ENCODE peak calls at places on chromosomes 3 and 15, in seven cellular contexts. One of them, this sample, is unnamed.
A peak's percentile ranks its signal among the peaks of the same experiment; 100 is the strongest.

GRCh38 chr3:83928391-83928790 is 1030.4 kb upstream of the CADM2 start:
- DNase-seq in activated B cell treated with CpG ODN at 0.5 μM for 24 hours: no peak
- DNase-seq in cardiac fibroblast: no peak
- DNase-seq in cardiac muscle cell: no peak
- DNase-seq in psoas muscle: no peak
- DNase-seq in A549: peak; percentile 60
- DNase-seq in progenitor cell of endocrine pancreas: no peak
- DNase-seq in this sample: no peak

GRCh38 chr15:77075528-77075927 is 4.6 kb upstream of the TSPAN3 start:
- DNase-seq in cardiac muscle cell: no peak
- DNase-seq in A549: no peak
- DNase-seq in psoas muscle: no peak
- DNase-seq in activated B cell treated with CpG ODN at 0.5 μM for 24 hours: no peak
- DNase-seq in progenitor cell of endocrine pancreas: no peak
- DNase-seq in cardiac fibroblast: no peak
- DNase-seq in this sample: no peak

GRCh38 chr3:49839193-49839809 is 17.1 kb downstream of the TRAIP start:
- DNase-seq in cardiac fibroblast: peak; percentile 90
- DNase-seq in A549: peak; percentile 72
- DNase-seq in psoas muscle: peak; percentile 90
- DNase-seq in cardiac muscle cell: peak; percentile 89
- DNase-seq in progenitor cell of endocrine pancreas: peak; percentile 60
- DNase-seq in activated B cell treated with CpG ODN at 0.5 μM for 24 hours: peak; percentile 65
- DNase-seq in this sample: no peak

GRCh38 chr15:76150508-76150907 is 90.7 kb downstream of the TMEM266 start:
- DNase-seq in cardiac fibroblast: no peak
- DNase-seq in psoas muscle: peak; percentile 70
- DNase-seq in activated B cell treated with CpG ODN at 0.5 μM for 24 hours: no peak
- DNase-seq in cardiac muscle cell: no peak
- DNase-seq in A549: no peak
- DNase-seq in progenitor cell of endocrine pancreas: no peak
- DNase-seq in this sample: no peak

GRCh38 chr3:169324454-169324789 is 339.1 kb downstream of the MECOM start:
- DNase-seq in psoas muscle: no peak
- DNase-seq in A549: no peak
- DNase-seq in activated B cell treated with CpG ODN at 0.5 μM for 24 hours: no peak
- DNase-seq in cardiac muscle cell: no peak
- DNase-seq in progenitor cell of endocrine pancreas: no peak
- DNase-seq in cardiac fibroblast: no peak
- DNase-seq in this sample: no peak

GRCh38 chr3:143511174-143511879 is 336.9 kb downstream of the SLC9A9 start:
- DNase-seq in cardiac muscle cell: no peak
- DNase-seq in activated B cell treated with CpG ODN at 0.5 μM for 24 hours: no peak
- DNase-seq in progenitor cell of endocrine pancreas: no peak
- DNase-seq in cardiac fibroblast: no peak
- DNase-seq in psoas muscle: no peak
- DNase-seq in A549: no peak
- DNase-seq in this sample: no peak

GRCh38 chr3:112401617-112402016 is 68.7 kb downstream of the CD200 start:
- DNase-seq in activated B cell treated with CpG ODN at 0.5 μM for 24 hours: no peak
- DNase-seq in progenitor cell of endocrine pancreas: no peak
- DNase-seq in cardiac fibroblast: no peak
- DNase-seq in A549: no peak
- DNase-seq in cardiac muscle cell: no peak
- DNase-seq in psoas muscle: no peak
- DNase-seq in this sample: no peak

GRCh38 chr3:56702487-56703315 is 19.6 kb upstream of the TASOR start:
- DNase-seq in cardiac muscle cell: peak; percentile 86
- DNase-seq in progenitor cell of endocrine pancreas: no peak
- DNase-seq in cardiac fibroblast: peak; percentile 87
- DNase-seq in psoas muscle: no peak
- DNase-seq in activated B cell treated with CpG ODN at 0.5 μM for 24 hours: no peak
- DNase-seq in A549: peak; percentile 64
- DNase-seq in this sample: no peak

GRCh38 chr15:26624128-26624527 is 148.7 kb downstream of the GABRB3 start:
- DNase-seq in A549: no peak
- DNase-seq in activated B cell treated with CpG ODN at 0.5 μM for 24 hours: no peak
- DNase-seq in psoas muscle: no peak
- DNase-seq in progenitor cell of endocrine pancreas: no peak
- DNase-seq in cardiac muscle cell: no peak
- DNase-seq in cardiac fibroblast: no peak
- DNase-seq in this sample: no peak
- TF ChIP-seq CTCF in A549: no peak
- TF ChIP-seq CTCF in activated B cell treated with CpG ODN at 0.5 μM for 24 hours: no peak
- TF ChIP-seq CTCF in psoas muscle: no peak
- TF ChIP-seq CTCF in progenitor cell of endocrine pancreas: no peak
- TF ChIP-seq CTCF in cardiac muscle cell: no peak
- TF ChIP-seq CTCF in cardiac fibroblast: no peak
- TF ChIP-seq CTCF in this sample: no peak

DNA sequence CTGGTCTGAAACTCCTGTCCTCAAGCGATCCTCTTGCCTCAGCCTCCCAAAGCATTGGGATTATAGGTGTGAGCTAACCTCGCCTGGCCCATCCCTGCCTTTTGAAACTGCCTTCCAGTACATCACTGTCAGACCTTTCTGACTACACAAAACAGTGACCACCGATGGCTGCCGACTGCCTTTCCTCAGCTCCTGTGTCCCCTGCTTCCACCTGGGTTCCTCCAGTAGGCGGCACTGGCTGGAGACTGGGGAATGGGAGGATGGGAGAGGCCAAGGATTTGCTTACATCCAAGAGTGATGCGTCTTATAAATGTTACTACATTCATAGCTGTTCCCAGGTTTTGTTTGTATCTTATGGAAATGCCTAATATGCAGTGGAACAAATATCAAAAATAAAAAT is 242.8 kb downstream of the BBX start:
- DNase-seq in cardiac muscle cell: no peak
- DNase-seq in cardiac fibroblast: no peak
- DNase-seq in progenitor cell of endocrine pancreas: no peak
- DNase-seq in activated B cell treated with CpG ODN at 0.5 μM for 24 hours: no peak
- DNase-seq in psoas muscle: no peak
- DNase-seq in A549: no peak
- DNase-seq in this sample: no peak
- TF ChIP-seq CTCF in cardiac muscle cell: no peak
- TF ChIP-seq CTCF in cardiac fibroblast: no peak
- TF ChIP-seq CTCF in progenitor cell of endocrine pancreas: no peak
- TF ChIP-seq CTCF in activated B cell treated with CpG ODN at 0.5 μM for 24 hours: no peak
- TF ChIP-seq CTCF in psoas muscle: no peak
- TF ChIP-seq CTCF in A549: no peak
- TF ChIP-seq CTCF in this sample: no peak

GRCh38 chr3:67593761-67594234 is 60.6 kb downstream of the SUCLG2 start:
- DNase-seq in progenitor cell of endocrine pancreas: no peak
- DNase-seq in cardiac fibroblast: peak; percentile 57
- DNase-seq in activated B cell treated with CpG ODN at 0.5 μM for 24 hours: no peak
- DNase-seq in A549: peak; percentile 75
- DNase-seq in psoas muscle: no peak
- DNase-seq in cardiac muscle cell: peak; percentile 55
- DNase-seq in this sample: no peak
- TF ChIP-seq CTCF in progenitor cell of endocrine pancreas: no peak
- TF ChIP-seq CTCF in cardiac fibroblast: peak; percentile 25
- TF ChIP-seq CTCF in activated B cell treated with CpG ODN at 0.5 μM for 24 hours: no peak
- TF ChIP-seq CTCF in A549: peak; percentile 15
- TF ChIP-seq CTCF in psoas muscle: no peak
- TF ChIP-seq CTCF in cardiac muscle cell: peak; percentile 21
- TF ChIP-seq CTCF in this sample: no peak

DNA sequence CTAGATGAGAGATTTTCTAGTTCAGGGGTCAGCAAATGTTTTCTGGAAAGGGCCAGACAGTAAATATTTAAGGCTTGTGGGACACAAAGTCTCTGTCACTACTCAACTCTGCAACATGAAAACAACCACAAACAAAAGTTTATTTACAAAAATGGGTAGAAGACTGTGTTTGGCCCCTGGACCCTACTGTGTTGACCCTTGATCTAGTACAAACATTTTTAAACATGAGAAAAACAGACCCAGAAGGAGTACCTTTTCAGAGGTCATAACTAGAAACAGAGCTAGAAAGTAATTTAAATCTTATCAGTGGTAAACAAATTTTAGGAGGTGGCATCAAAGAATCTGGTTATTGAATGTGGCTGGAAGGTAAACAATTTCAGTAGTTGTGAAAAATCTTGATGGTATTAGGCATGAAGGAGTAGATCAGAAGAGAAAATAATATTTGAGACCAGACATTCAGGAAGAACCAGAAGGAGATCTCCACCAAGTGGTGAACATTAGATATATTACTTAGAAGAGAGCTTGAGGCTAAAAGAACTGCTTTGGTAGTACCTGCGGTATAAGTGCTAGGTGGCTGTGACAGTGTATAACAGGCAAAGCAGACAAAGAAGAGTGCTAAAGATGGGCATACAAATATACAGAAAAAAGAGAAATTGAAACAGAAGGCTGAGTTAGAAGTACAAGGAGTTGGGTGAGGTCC is 101.7 kb downstream of the NR1I2 start:
- DNase-seq in A549: no peak
- DNase-seq in cardiac fibroblast: no peak
- DNase-seq in cardiac muscle cell: no peak
- DNase-seq in activated B cell treated with CpG ODN at 0.5 μM for 24 hours: no peak
- DNase-seq in progenitor cell of endocrine pancreas: no peak
- DNase-seq in psoas muscle: no peak
- DNase-seq in this sample: no peak
- TF ChIP-seq CTCF in A549: peak; percentile 22
- TF ChIP-seq CTCF in cardiac fibroblast: no peak
- TF ChIP-seq CTCF in cardiac muscle cell: no peak
- TF ChIP-seq CTCF in activated B cell treated with CpG ODN at 0.5 μM for 24 hours: no peak
- TF ChIP-seq CTCF in progenitor cell of endocrine pancreas: no peak
- TF ChIP-seq CTCF in psoas muscle: no peak
- TF ChIP-seq CTCF in this sample: peak; percentile 23

DNA sequence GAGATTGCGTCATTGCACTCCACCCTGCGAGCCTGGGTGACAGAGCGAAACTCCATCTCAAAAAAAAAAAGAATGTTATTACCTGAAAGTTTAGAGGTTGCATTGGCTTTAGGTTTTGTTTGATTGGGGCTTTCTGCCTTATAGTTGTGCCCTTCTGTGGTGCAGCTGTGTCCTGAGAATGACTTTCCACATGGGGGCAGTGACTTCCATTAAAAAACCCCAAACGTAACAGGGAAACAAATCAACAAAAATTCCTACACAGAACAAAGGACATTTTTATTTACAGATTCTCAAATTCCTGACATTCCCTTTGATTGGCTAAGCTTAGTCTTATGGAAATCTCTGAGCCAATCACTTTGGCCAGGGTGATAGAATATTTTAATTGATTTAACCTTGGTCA is 154.1 kb upstream of the GPR149 start:
- DNase-seq in progenitor cell of endocrine pancreas: no peak
- DNase-seq in psoas muscle: no peak
- DNase-seq in cardiac fibroblast: no peak
- DNase-seq in A549: peak; percentile 12
- DNase-seq in activated B cell treated with CpG ODN at 0.5 μM for 24 hours: no peak
- DNase-seq in cardiac muscle cell: no peak
- DNase-seq in this sample: no peak
- TF ChIP-seq CTCF in progenitor cell of endocrine pancreas: no peak
- TF ChIP-seq CTCF in psoas muscle: no peak
- TF ChIP-seq CTCF in cardiac fibroblast: no peak
- TF ChIP-seq CTCF in A549: no peak
- TF ChIP-seq CTCF in activated B cell treated with CpG ODN at 0.5 μM for 24 hours: no peak
- TF ChIP-seq CTCF in cardiac muscle cell: no peak
- TF ChIP-seq CTCF in this sample: no peak

DNA sequence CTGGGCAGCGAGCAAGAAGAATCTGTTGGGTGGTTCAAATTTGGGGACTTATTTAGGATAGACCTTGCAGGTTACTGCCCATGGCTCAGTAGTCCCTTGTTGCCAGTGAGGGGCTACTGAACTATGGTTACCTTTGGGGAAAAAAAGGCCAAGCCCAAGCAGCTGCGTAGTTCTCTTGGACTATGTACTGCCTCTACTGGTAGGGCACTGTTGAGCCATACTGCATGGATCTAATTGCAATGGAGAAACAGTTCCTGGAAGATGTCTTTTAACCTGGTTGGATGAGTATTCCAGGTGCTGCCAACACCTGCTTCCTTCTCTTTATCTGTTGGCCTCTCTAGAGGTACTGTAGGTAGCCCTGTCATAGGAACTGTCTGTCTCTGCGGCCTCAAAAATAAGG is 671.9 kb upstream of the CBLB start:
- DNase-seq in A549: no peak
- DNase-seq in cardiac muscle cell: no peak
- DNase-seq in cardiac fibroblast: no peak
- DNase-seq in progenitor cell of endocrine pancreas: no peak
- DNase-seq in psoas muscle: no peak
- DNase-seq in activated B cell treated with CpG ODN at 0.5 μM for 24 hours: no peak
- DNase-seq in this sample: no peak
- TF ChIP-seq CTCF in A549: no peak
- TF ChIP-seq CTCF in cardiac muscle cell: no peak
- TF ChIP-seq CTCF in cardiac fibroblast: no peak
- TF ChIP-seq CTCF in progenitor cell of endocrine pancreas: no peak
- TF ChIP-seq CTCF in psoas muscle: no peak
- TF ChIP-seq CTCF in activated B cell treated with CpG ODN at 0.5 μM for 24 hours: no peak
- TF ChIP-seq CTCF in this sample: no peak

GRCh38 chr3:145698749-145699148 is 462.2 kb downstream of the PLOD2 start:
- DNase-seq in psoas muscle: no peak
- DNase-seq in cardiac muscle cell: no peak
- DNase-seq in A549: no peak
- DNase-seq in activated B cell treated with CpG ODN at 0.5 μM for 24 hours: no peak
- DNase-seq in progenitor cell of endocrine pancreas: no peak
- DNase-seq in cardiac fibroblast: no peak
- DNase-seq in this sample: no peak
- TF ChIP-seq CTCF in psoas muscle: no peak
- TF ChIP-seq CTCF in cardiac muscle cell: no peak
- TF ChIP-seq CTCF in A549: no peak
- TF ChIP-seq CTCF in activated B cell treated with CpG ODN at 0.5 μM for 24 hours: no peak
- TF ChIP-seq CTCF in progenitor cell of endocrine pancreas: no peak
- TF ChIP-seq CTCF in cardiac fibroblast: no peak
- TF ChIP-seq CTCF in this sample: no peak